ENCODE peak calls at places on chromosomes 6 and 20, in six cellular contexts. One of them, this sample, is unnamed.

GRCh38 chr6:157593596-157593995 is 212.6 kb downstream of the ZDHHC14 start:
- DNase-seq in lower leg skin: no peak
- DNase-seq in K562: no peak
- DNase-seq in heart left ventricle: no peak
- DNase-seq in NCI-H1092: no peak
- DNase-seq in HFF-Myc: no peak
- DNase-seq in this sample: no peak

GRCh38 chr6:166745801-166746668 is 119.0 kb upstream of the RPS6KA2 start:
- DNase-seq in lower leg skin: peak
- DNase-seq in K562: no peak
- DNase-seq in heart left ventricle: no peak
- DNase-seq in NCI-H1092: no peak
- DNase-seq in HFF-Myc: no peak
- DNase-seq in this sample: no peak

GRCh38 chr6:11423072-11423471 is 114.5 kb upstream of the TMEM170B start:
- DNase-seq in lower leg skin: no peak
- DNase-seq in K562: no peak
- DNase-seq in heart left ventricle: no peak
- DNase-seq in NCI-H1092: no peak
- DNase-seq in HFF-Myc: no peak
- DNase-seq in this sample: no peak

GRCh38 chr20:34604980-34605788 is 46.7 kb downstream of the MAP1LC3A start:
- DNase-seq in lower leg skin: no peak
- DNase-seq in K562: no peak
- DNase-seq in heart left ventricle: peak
- DNase-seq in NCI-H1092: no peak
- DNase-seq in HFF-Myc: peak
- DNase-seq in this sample: no peak

GRCh38 chr20:4959582-4959981 is 41.7 kb downstream of the SLC23A2 start:
- DNase-seq in lower leg skin: no peak
- DNase-seq in K562: no peak
- DNase-seq in heart left ventricle: no peak
- DNase-seq in NCI-H1092: no peak
- DNase-seq in HFF-Myc: no peak
- DNase-seq in this sample: no peak

GRCh38 chr6:129893513-129894098 is 32.5 kb upstream of the TMEM244 start:
- DNase-seq in lower leg skin: no peak
- DNase-seq in K562: no peak
- DNase-seq in heart left ventricle: no peak
- DNase-seq in NCI-H1092: no peak
- DNase-seq in HFF-Myc: no peak
- DNase-seq in this sample: no peak

GRCh38 chr20:55417797-55418196 is 587.5 kb downstream of the CBLN4 start:
- DNase-seq in lower leg skin: no peak
- DNase-seq in K562: no peak
- DNase-seq in heart left ventricle: no peak
- DNase-seq in NCI-H1092: no peak
- DNase-seq in HFF-Myc: no peak
- DNase-seq in this sample: no peak

GRCh38 chr6:26537160-26537845 is 863 bp upstream of the HMGN4 start:
- DNase-seq in lower leg skin: peak
- DNase-seq in K562: peak
- DNase-seq in heart left ventricle: peak
- DNase-seq in NCI-H1092: peak
- DNase-seq in HFF-Myc: peak
- DNase-seq in this sample: peak

GRCh38 chr6:143139239-143139784 is 78.6 kb downstream of the AIG1 start:
- DNase-seq in lower leg skin: no peak
- DNase-seq in K562: no peak
- DNase-seq in heart left ventricle: no peak
- DNase-seq in NCI-H1092: no peak
- DNase-seq in HFF-Myc: no peak
- DNase-seq in this sample: no peak

GRCh38 chr6:121748850-121749249 is 313.4 kb downstream of the GJA1 start:
- DNase-seq in lower leg skin: no peak
- DNase-seq in K562: no peak
- DNase-seq in heart left ventricle: no peak
- DNase-seq in NCI-H1092: no peak
- DNase-seq in HFF-Myc: no peak
- DNase-seq in this sample: no peak

GRCh38 chr20:49627329-49627761 is 59.4 kb upstream of the PTGIS start:
- DNase-seq in lower leg skin: no peak
- DNase-seq in K562: no peak
- DNase-seq in heart left ventricle: no peak
- DNase-seq in NCI-H1092: no peak
- DNase-seq in HFF-Myc: no peak
- DNase-seq in this sample: no peak

GRCh38 chr6:23587582-23587981 is 538.4 kb upstream of the NRSN1 start:
- DNase-seq in lower leg skin: no peak
- DNase-seq in K562: no peak
- DNase-seq in heart left ventricle: no peak
- DNase-seq in NCI-H1092: no peak
- DNase-seq in HFF-Myc: no peak
- DNase-seq in this sample: no peak

GRCh38 chr20:297925-298754 is 770 bp downstream of the ZCCHC3 start:
- DNase-seq in lower leg skin: peak
- DNase-seq in K562: peak
- DNase-seq in heart left ventricle: peak
- DNase-seq in NCI-H1092: peak
- DNase-seq in HFF-Myc: no peak
- DNase-seq in this sample: peak

GRCh38 chr20:35791097-35791496 is 19.3 kb downstream of the PHF20 start:
- DNase-seq in lower leg skin: no peak
- DNase-seq in K562: no peak
- DNase-seq in heart left ventricle: no peak
- DNase-seq in NCI-H1092: no peak
- DNase-seq in HFF-Myc: no peak
- DNase-seq in this sample: no peak

GRCh38 chr6:146420255-146420654 is 123.4 kb upstream of the RAB32 start:
- DNase-seq in lower leg skin: no peak
- DNase-seq in K562: no peak
- DNase-seq in heart left ventricle: no peak
- DNase-seq in NCI-H1092: no peak
- DNase-seq in HFF-Myc: no peak
- DNase-seq in this sample: no peak

GRCh38 chr6:126383203-126383602 is 43.3 kb downstream of the CENPW start:
- DNase-seq in lower leg skin: no peak
- DNase-seq in K562: no peak
- DNase-seq in heart left ventricle: no peak
- DNase-seq in NCI-H1092: no peak
- DNase-seq in HFF-Myc: no peak
- DNase-seq in this sample: no peak